ENCODE peak calls at places on chromosomes 16 and 17, in ten cellular contexts. H is activated T-helper 1 cell treated with anti-CD3 and anti-CD28 coated beads, Interleukin-2, amount 50 U/mL, for 16 hours; W is upper lobe of right lung; Y is astrocyte of the cerebellum; D is amniotic stem cell; V is activated naive CD4-positive, alpha-beta T cell treated with anti-CD3 and anti-CD28 coated beads for 36 hours; T is NCI-H69; C is activated CD8-positive, alpha-beta memory T cell treated with anti-CD3 and anti-CD28 coated beads, Interleukin-2, amount 10 ng/mL, durations not matched to agents 7 days and 5 days; R is bronchial epithelial cell; X is fibroblast of villous mesenchyme. K is an unnamed sample.

GRCh38 chr17:8393470-8394231 is 4.0 kb downstream of the RNF222 start:
- DNase-seq in H (no peak), W (no peak), Y (no peak), D (no peak), V (peak; percentile 64), T (peak; percentile 4), C (peak; percentile 80), R (peak; percentile 87), X (no peak), K (peak; percentile 27)

GRCh38 chr17:59846391-59847165 is 46.2 kb downstream of the TUBD1 start:
- DNase-seq in H (no peak), W (peak; percentile 71), Y (peak; percentile 95), D (no peak), V (peak; percentile 53), T (peak; percentile 89), C (no peak), R (peak; percentile 98), X (peak; percentile 90), K (peak; percentile 88)

GRCh38 chr16:2470603-2471015 is 488 bp upstream of the NTN3 start:
- DNase-seq in H (no peak), W (no peak), Y (no peak), D (no peak), V (no peak), T (peak; percentile 90), C (no peak), R (peak; percentile 25), X (no peak), K (no peak)

GRCh38 chr17:70173646-70174045 is 4.3 kb downstream of the KCNJ2 start:
- DNase-seq in H (no peak), W (no peak), Y (no peak), D (no peak), V (no peak), T (no peak), C (no peak), R (no peak), X (no peak), K (no peak)

GRCh38 chr16:75074920-75075687 is 41.5 kb downstream of the LDHD start:
- DNase-seq in H (peak; percentile 58), W (no peak), Y (no peak), D (no peak), V (peak; percentile 93), T (no peak), C (peak; percentile 96), R (no peak), X (peak; percentile 53), K (peak; percentile 96)

GRCh38 chr17:57331423-57331822 is 75.1 kb downstream of the MSI2 start:
- DNase-seq in H (no peak), W (no peak), Y (no peak), D (no peak), V (no peak), T (no peak), C (no peak), R (no peak), X (no peak), K (no peak)

GRCh38 chr16:85686912-85687591 is 1.7 kb downstream of the GINS2 start:
- DNase-seq in H (no peak), W (no peak), Y (no peak), D (no peak), V (peak; percentile 44), T (peak; percentile 30), C (peak; percentile 78), R (no peak), X (no peak), K (peak; percentile 47)

GRCh38 chr16:62478903-62479458 is 442.7 kb upstream of the CDH8 start:
- DNase-seq in H (no peak), W (no peak), Y (no peak), D (no peak), V (no peak), T (no peak), C (no peak), R (no peak), X (no peak), K (peak; percentile 27)

GRCh38 chr16:84124529-84125073 is 7.9 kb upstream of the MBTPS1 start:
- DNase-seq in H (no peak), W (no peak), Y (no peak), D (no peak), V (no peak), T (no peak), C (no peak), R (no peak), X (no peak), K (no peak)

GRCh38 chr16:9836118-9836736 is 346.0 kb downstream of the GRIN2A start:
- DNase-seq in H (no peak), W (no peak), Y (peak; percentile 32), D (no peak), V (peak; percentile 9), T (no peak), C (no peak), R (peak; percentile 17), X (peak; percentile 7), K (peak; percentile 26)

GRCh38 chr16:80723981-80724380 is 80.4 kb downstream of the CDYL2 start:
- DNase-seq in H (no peak), W (no peak), Y (no peak), D (no peak), V (no peak), T (no peak), C (no peak), R (no peak), X (no peak), K (no peak)

GRCh38 chr16:81128726-81129524 is 32.7 kb upstream of the GCSH start:
- DNase-seq in H (no peak), W (no peak), Y (no peak), D (no peak), V (no peak), T (no peak), C (no peak), R (no peak), X (no peak), K (no peak)

GRCh38 chr16:14310519-14310991 is 239.4 kb downstream of the MRTFB start:
- DNase-seq in H (no peak), W (no peak), Y (no peak), D (no peak), V (no peak), T (no peak), C (no peak), R (no peak), X (peak; percentile 71), K (peak; percentile 95)

GRCh38 chr17:37179893-37180292 is 195.9 kb upstream of the C17orf78 start:
- DNase-seq in H (no peak), W (no peak), Y (peak; percentile 40), D (no peak), V (no peak), T (no peak), C (no peak), R (peak; percentile 92), X (peak; percentile 62), K (no peak)

GRCh38 chr17:82490512-82491195 is 28.9 kb upstream of the FOXK2 start:
- DNase-seq in H (no peak), W (no peak), Y (no peak), D (no peak), V (no peak), T (peak; percentile 59), C (no peak), R (no peak), X (no peak), K (peak; percentile 38)

GRCh38 chr17:41972571-41973411 is 6.2 kb downstream of the CNP start:
- DNase-seq in H (no peak), W (no peak), Y (no peak), D (no peak), V (no peak), T (peak; percentile 91), C (no peak), R (no peak), X (no peak), K (peak; percentile 78)